ENCODE peak calls at places on chromosome 5, in four cellular contexts. One of them, this sample, is unnamed.

GRCh38 chr5:109105631-109106267 is 304.0 kb downstream of the PJA2 start:
- DNase-seq in sigmoid colon: no peak
- DNase-seq in choroid plexus epithelial cell: peak; percentile 81
- DNase-seq in RWPE1: peak; percentile 50
- DNase-seq in this sample: peak; percentile 7

GRCh38 chr5:3305432-3305831 is 290.2 kb upstream of the IRX1 start:
- DNase-seq in sigmoid colon: no peak
- DNase-seq in choroid plexus epithelial cell: no peak
- DNase-seq in RWPE1: no peak
- DNase-seq in this sample: no peak

GRCh38 chr5:169164481-169164925 is 136.4 kb downstream of the SLIT3 start:
- DNase-seq in sigmoid colon: no peak
- DNase-seq in choroid plexus epithelial cell: no peak
- DNase-seq in RWPE1: peak; percentile 98
- DNase-seq in this sample: no peak

GRCh38 chr5:124453221-124454032 is 293.0 kb downstream of the ZNF608 start:
- DNase-seq in sigmoid colon: no peak
- DNase-seq in choroid plexus epithelial cell: peak; percentile 73
- DNase-seq in RWPE1: no peak
- DNase-seq in this sample: no peak

GRCh38 chr5:14032944-14033343 is 88.5 kb upstream of the DNAH5 start:
- DNase-seq in sigmoid colon: no peak
- DNase-seq in choroid plexus epithelial cell: no peak
- DNase-seq in RWPE1: no peak
- DNase-seq in this sample: no peak

GRCh38 chr5:66779535-66779934 is 183.3 kb downstream of the MAST4 start:
- DNase-seq in sigmoid colon: no peak
- DNase-seq in choroid plexus epithelial cell: no peak
- DNase-seq in RWPE1: no peak
- DNase-seq in this sample: no peak

GRCh38 chr5:71828641-71829040 is 109.6 kb downstream of the CARTPT start:
- DNase-seq in sigmoid colon: no peak
- DNase-seq in choroid plexus epithelial cell: peak; percentile 32
- DNase-seq in RWPE1: peak; percentile 45
- DNase-seq in this sample: no peak

GRCh38 chr5:35195472-35195852 is 34.8 kb downstream of the PRLR start:
- DNase-seq in sigmoid colon: no peak
- DNase-seq in choroid plexus epithelial cell: no peak
- DNase-seq in RWPE1: no peak
- DNase-seq in this sample: peak; percentile 38

GRCh38 chr5:56440871-56441740 is 208.0 kb upstream of the ANKRD55 start:
- DNase-seq in sigmoid colon: no peak
- DNase-seq in choroid plexus epithelial cell: peak; percentile 95
- DNase-seq in RWPE1: peak; percentile 74
- DNase-seq in this sample: peak; percentile 49

GRCh38 chr5:75584641-75585040 is 26.6 kb upstream of the ANKDD1B start:
- DNase-seq in sigmoid colon: no peak
- DNase-seq in choroid plexus epithelial cell: peak; percentile 41
- DNase-seq in RWPE1: no peak
- DNase-seq in this sample: no peak
- TF ChIP-seq CTCF in sigmoid colon: no peak
- TF ChIP-seq CTCF in choroid plexus epithelial cell: peak; percentile 55
- TF ChIP-seq CTCF in RWPE1: no peak
- TF ChIP-seq CTCF in this sample: peak; percentile 39

GRCh38 chr5:147659166-147659929 is 123.2 kb downstream of the JAKMIP2 start:
- DNase-seq in sigmoid colon: no peak
- DNase-seq in choroid plexus epithelial cell: no peak
- DNase-seq in RWPE1: no peak
- DNase-seq in this sample: no peak
- TF ChIP-seq CTCF in sigmoid colon: no peak
- TF ChIP-seq CTCF in choroid plexus epithelial cell: no peak
- TF ChIP-seq CTCF in RWPE1: no peak
- TF ChIP-seq CTCF in this sample: no peak

DNA sequence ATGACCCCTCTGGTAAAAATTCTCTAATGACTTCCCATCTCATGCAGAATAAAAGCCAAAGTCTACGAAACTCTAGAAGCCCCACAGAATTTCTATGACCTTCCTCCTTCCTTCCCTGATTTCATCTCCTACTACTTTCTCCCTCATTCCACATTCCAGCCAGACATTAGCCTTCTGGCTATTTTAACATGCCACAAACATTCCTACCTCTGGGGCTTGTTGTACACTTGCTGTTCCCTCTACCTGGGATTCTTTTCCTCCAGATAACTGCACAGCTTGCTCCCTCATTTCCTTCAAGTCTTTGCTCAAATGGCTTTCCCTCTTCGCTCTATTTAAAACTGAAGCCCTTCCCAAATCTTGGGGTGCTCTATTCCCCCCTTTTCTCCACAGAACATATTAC is 60.1 kb downstream of the FBXW11 start:
- DNase-seq in sigmoid colon: no peak
- DNase-seq in choroid plexus epithelial cell: no peak
- DNase-seq in RWPE1: peak; percentile 47
- DNase-seq in this sample: no peak
- TF ChIP-seq CTCF in sigmoid colon: no peak
- TF ChIP-seq CTCF in choroid plexus epithelial cell: no peak
- TF ChIP-seq CTCF in RWPE1: no peak
- TF ChIP-seq CTCF in this sample: no peak

DNA sequence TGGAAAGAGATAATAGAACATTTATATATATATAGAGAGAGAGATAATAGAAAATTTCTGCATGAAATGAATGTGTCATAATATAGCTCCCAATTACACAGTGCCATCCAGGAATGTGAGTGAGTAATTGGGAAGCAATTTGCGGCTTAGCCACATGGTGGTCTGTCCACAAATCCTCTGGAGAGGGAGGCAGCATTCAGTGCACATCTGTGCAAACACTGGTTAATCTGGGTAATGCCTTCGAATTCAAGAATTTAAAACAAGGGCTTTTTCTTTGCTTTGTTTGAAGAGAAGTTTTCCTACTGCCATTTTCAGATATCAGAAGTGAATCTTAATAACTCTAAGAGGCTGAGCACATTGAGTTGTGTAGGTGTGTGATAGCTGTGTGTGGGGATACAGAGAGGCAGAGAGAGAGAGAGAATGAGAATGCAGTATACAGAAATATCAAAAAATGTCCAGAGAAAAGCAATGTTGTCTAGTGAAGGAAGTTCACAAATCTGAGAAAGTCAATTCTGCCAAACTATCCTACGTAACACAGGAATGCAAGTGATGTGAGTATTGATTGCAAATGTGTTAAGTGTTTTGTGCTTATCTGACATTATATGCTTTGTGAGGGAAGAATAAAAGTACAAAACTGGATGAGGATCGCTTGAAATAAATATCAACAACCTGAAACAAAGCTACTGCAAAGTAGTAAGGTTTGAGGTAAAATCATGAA is 134.6 kb downstream of the EDIL3 start:
- DNase-seq in sigmoid colon: no peak
- DNase-seq in choroid plexus epithelial cell: peak; percentile 90
- DNase-seq in RWPE1: peak; percentile 46
- DNase-seq in this sample: peak; percentile 7
- TF ChIP-seq CTCF in sigmoid colon: no peak
- TF ChIP-seq CTCF in choroid plexus epithelial cell: no peak
- TF ChIP-seq CTCF in RWPE1: no peak
- TF ChIP-seq CTCF in this sample: no peak

GRCh38 chr5:147234825-147235635 is at the start of gene STK32A:
- DNase-seq in sigmoid colon: peak; percentile 84
- DNase-seq in choroid plexus epithelial cell: peak; percentile 8
- DNase-seq in RWPE1: no peak
- DNase-seq in this sample: peak; percentile 76
- TF ChIP-seq CTCF in sigmoid colon: no peak
- TF ChIP-seq CTCF in choroid plexus epithelial cell: no peak
- TF ChIP-seq CTCF in RWPE1: peak; percentile 25
- TF ChIP-seq CTCF in this sample: peak; percentile 23

DNA sequence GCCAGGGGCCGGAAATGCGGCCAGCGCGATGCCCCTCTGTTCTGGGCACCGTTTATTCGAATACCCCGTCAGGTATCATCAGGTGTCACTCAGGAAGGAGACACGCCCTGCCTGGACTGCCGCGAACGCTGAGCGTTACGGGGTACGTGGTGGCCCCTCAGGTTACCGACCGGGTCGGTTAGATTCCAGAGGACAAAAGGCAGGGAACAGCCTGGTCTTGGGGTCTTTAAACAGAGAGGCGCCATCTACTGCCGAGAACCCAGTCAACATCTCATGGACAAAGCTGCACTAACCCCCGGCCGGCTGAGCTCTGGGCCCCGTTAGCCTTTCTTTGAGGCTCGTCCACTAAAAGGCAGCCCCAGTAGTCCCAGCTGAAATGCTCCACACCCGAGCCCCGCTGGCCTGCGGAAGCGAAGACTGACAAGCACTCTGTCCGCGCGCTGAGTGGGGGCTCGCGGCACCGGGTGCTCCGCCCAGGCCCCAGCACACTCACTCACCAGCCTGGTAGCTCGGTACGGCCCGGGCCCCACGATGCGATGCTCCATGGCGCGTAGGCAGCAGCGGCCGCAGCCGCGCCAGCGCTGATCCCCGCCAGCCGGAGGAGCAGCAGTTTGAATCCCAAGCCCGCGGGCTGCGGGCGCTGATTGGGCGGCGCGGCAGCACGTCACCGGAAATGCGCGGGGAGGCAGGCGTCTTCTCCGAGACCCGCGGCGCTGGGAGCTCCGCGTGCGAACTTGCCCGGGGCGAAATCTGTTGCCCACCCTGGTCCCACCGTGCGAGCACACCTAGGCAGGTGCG is at the start of gene DEPDC1B:
- DNase-seq in sigmoid colon: peak; percentile 90
- DNase-seq in choroid plexus epithelial cell: peak; percentile 90
- DNase-seq in RWPE1: peak; percentile 93
- DNase-seq in this sample: peak; percentile 94
- TF ChIP-seq CTCF in sigmoid colon: no peak
- TF ChIP-seq CTCF in choroid plexus epithelial cell: peak; percentile 64
- TF ChIP-seq CTCF in RWPE1: peak; percentile 58
- TF ChIP-seq CTCF in this sample: peak; percentile 46

GRCh38 chr5:147575598-147575997 is 65.7 kb upstream of the DPYSL3 start:
- DNase-seq in sigmoid colon: no peak
- DNase-seq in choroid plexus epithelial cell: no peak
- DNase-seq in RWPE1: no peak
- DNase-seq in this sample: no peak

GRCh38 chr5:147576646-147577535 is 67.0 kb upstream of the DPYSL3 start:
- DNase-seq in sigmoid colon: peak; percentile 72
- DNase-seq in choroid plexus epithelial cell: peak; percentile 64
- DNase-seq in RWPE1: peak; percentile 53
- DNase-seq in this sample: peak; percentile 77

GRCh38 chr5:147573171-147573570 is 63.3 kb upstream of the DPYSL3 start:
- DNase-seq in sigmoid colon: no peak
- DNase-seq in choroid plexus epithelial cell: no peak
- DNase-seq in RWPE1: no peak
- DNase-seq in this sample: no peak

GRCh38 chr5:147578228-147579024 is 68.6 kb upstream of the DPYSL3 start:
- DNase-seq in sigmoid colon: no peak
- DNase-seq in choroid plexus epithelial cell: peak; percentile 82
- DNase-seq in RWPE1: peak; percentile 59
- DNase-seq in this sample: peak; percentile 74
- TF ChIP-seq CTCF in sigmoid colon: peak; percentile 53
- TF ChIP-seq CTCF in choroid plexus epithelial cell: peak; percentile 68
- TF ChIP-seq CTCF in RWPE1: peak; percentile 83
- TF ChIP-seq CTCF in this sample: peak; percentile 83

DNA sequence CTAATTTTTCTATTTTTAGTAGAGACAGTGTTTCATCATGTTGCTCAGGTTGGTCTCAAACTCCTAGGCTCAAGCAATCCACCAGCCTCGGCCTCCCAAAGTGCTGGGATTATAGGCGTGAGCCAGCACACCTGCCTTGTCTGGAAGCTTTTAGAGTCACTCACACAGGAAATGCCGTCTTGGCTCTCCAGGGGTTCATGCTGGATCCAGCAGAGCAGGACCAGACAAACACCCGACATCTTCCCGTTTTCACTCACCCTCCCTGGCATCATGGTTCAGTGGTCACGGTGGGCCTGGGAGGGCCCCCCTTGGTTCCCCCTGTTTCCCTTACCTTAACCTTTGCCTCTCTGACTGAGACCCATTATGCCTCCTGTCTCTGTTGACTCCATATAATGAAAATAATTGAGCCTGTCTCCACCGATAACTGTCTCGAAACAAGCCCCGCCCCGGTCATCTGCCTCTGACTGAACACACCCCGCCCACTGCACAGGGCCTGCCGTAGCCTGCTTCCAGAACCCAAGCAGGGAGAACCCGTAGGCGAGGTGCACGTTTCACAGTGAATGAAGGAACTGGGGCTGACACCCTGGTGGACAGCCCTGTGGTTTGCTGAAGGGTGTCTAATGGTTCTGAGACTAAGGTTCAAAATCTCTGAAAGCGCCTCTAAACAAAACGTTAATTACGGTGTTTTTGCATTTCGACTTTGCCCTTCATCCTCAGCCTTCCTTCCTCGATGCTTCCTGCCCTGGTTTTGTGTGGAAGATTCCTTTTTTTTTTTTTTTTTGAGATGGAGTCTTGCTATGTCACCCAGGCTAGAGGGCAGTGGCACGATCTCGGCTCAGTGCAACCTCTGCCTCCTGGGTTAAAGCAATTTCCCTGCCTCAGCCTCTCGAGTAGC is 39.7 kb upstream of the SPRY4 start:
- DNase-seq in sigmoid colon: peak; percentile 82
- DNase-seq in choroid plexus epithelial cell: peak; percentile 45
- DNase-seq in RWPE1: peak; percentile 94
- DNase-seq in this sample: no peak
- TF ChIP-seq CTCF in sigmoid colon: no peak
- TF ChIP-seq CTCF in choroid plexus epithelial cell: no peak
- TF ChIP-seq CTCF in RWPE1: no peak
- TF ChIP-seq CTCF in this sample: no peak

GRCh38 chr5:78295035-78295961 is 800 bp upstream of the AP3B1 start:
- DNase-seq in sigmoid colon: peak; percentile 66
- DNase-seq in choroid plexus epithelial cell: no peak
- DNase-seq in RWPE1: peak; percentile 62
- DNase-seq in this sample: peak; percentile 70

DNA sequence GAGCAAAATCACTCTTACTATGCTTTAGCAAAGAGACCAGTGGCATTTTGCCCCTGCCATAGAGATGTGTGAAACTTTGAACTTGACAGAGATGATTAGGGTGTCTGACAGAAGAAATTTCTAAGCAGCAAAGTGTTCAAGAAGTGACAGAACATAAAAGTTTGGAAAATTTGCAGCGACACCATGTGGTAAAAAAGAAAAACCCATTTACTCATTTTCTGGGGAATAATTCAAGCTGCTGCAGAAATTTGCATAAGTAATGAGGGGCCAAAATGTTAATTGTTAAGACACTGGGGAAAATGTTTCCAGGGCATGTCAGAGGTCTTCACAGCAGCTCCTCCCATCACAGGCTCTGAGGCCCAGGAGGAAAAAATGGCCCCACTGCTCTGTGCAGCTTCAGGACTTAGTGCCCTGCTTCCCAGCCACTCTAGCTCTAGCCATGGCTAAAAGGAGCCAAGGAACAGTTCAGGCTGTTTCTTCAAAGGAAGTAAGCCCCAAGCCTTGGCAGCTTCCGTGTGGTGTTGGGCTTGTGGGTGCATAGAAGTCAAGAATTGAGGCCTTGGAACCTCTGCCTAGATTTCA is 6.1 kb upstream of the AP3B1 start:
- DNase-seq in sigmoid colon: no peak
- DNase-seq in choroid plexus epithelial cell: peak; percentile 57
- DNase-seq in RWPE1: no peak
- DNase-seq in this sample: no peak
- TF ChIP-seq CTCF in sigmoid colon: peak; percentile 19
- TF ChIP-seq CTCF in choroid plexus epithelial cell: peak; percentile 34
- TF ChIP-seq CTCF in RWPE1: peak; percentile 14
- TF ChIP-seq CTCF in this sample: peak; percentile 19